ENCODE peak calls at places on chromosomes 3 and 15, in ten cellular contexts. M, Z, J, W, P, R, O, G, C and T are unnamed samples.

GRCh38 chr3:113606539-113607218 is 74.3 kb downstream of the SIDT1 start:
- DNase-seq in P (no peak), J (no peak), O (no peak), W (no peak), Z (no peak), R (no peak), G (no peak), M (peak), C (no peak), T (no peak)

GRCh38 chr3:157089455-157090221 is 70.3 kb downstream of the CCNL1 start:
- DNase-seq in J (peak), C (peak), O (peak), Z (no peak), M (no peak), R (no peak), G (peak), P (no peak), W (peak), T (no peak)

GRCh38 chr15:52558196-52558595 is 10.6 kb downstream of the ARPP19 start:
- DNase-seq in Z (no peak), G (no peak), M (no peak), C (no peak), P (no peak), W (no peak), J (no peak), O (peak), R (no peak), T (peak)

GRCh38 chr3:169886671-169887070 is 16.9 kb upstream of the LRRC31 start:
- DNase-seq in P (no peak), G (peak), C (peak), R (no peak), O (peak), J (peak), Z (no peak), M (no peak), W (peak), T (no peak)

GRCh38 chr15:101267320-101268104 is 9.8 kb downstream of the SELENOS start:
- DNase-seq in W (no peak), R (no peak), O (peak), C (no peak), J (peak), M (no peak), P (no peak), G (peak), Z (peak), T (no peak)

GRCh38 chr3:110521019-110521418 is 550.6 kb upstream of the NECTIN3 start:
- DNase-seq in O (peak), Z (peak), C (no peak), W (no peak), G (no peak), P (no peak), R (peak), J (no peak), M (no peak), T (peak)

GRCh38 chr3:14016900-14017475 is 107.7 kb downstream of the CHCHD4 start:
- DNase-seq in M (no peak), P (no peak), O (no peak), W (no peak), Z (no peak), R (no peak), C (no peak), J (no peak), G (no peak), T (no peak)

GRCh38 chr3:187039723-187040414 is 99.4 kb downstream of the RPL39L start:
- DNase-seq in W (no peak), M (no peak), G (no peak), Z (no peak), J (no peak), C (no peak), P (no peak), R (no peak), O (no peak), T (no peak)

GRCh38 chr3:151117044-151117443 is 31.6 kb downstream of the MED12L start:
- DNase-seq in C (no peak), R (no peak), P (no peak), Z (no peak), J (no peak), W (no peak), G (no peak), O (no peak), M (no peak), T (no peak)

GRCh38 chr3:123609063-123609462 is 24.2 kb upstream of the HACD2 start:
- DNase-seq in O (no peak), M (no peak), J (no peak), P (no peak), W (no peak), Z (no peak), G (no peak), R (no peak), C (no peak), T (no peak)

GRCh38 chr3:9397911-9398714 is 698 bp downstream of the SETD5 start:
- DNase-seq in O (peak), J (peak), C (peak), Z (no peak), W (peak), M (no peak), G (peak), P (no peak), R (no peak), T (peak)

GRCh38 chr15:52080031-52080430 is 32.5 kb downstream of the BCL2L10 start:
- DNase-seq in W (no peak), C (no peak), G (no peak), M (no peak), R (no peak), J (no peak), P (no peak), O (no peak), Z (no peak), T (no peak)

GRCh38 chr3:171018151-171018935 is 8.2 kb downstream of the SLC2A2 start:
- DNase-seq in J (peak), P (no peak), M (no peak), R (no peak), O (no peak), C (peak), G (no peak), Z (no peak), W (no peak), T (no peak)

GRCh38 chr3:158050461-158050860 is 55.8 kb downstream of the SHOX2 start:
- DNase-seq in C (no peak), Z (no peak), G (no peak), M (no peak), P (no peak), W (no peak), R (no peak), O (no peak), J (no peak), T (no peak)

GRCh38 chr3:10594915-10595314 is 89.5 kb upstream of the ATP2B2 start:
- DNase-seq in Z (peak), R (peak), C (no peak), P (no peak), J (peak), M (peak), W (peak), G (no peak), O (peak), T (peak)

GRCh38 chr3:94050546-94050945 is 12.2 kb downstream of the DHFR2 start:
- DNase-seq in R (no peak), C (no peak), O (no peak), W (no peak), M (no peak), G (no peak), P (no peak), J (no peak), Z (no peak), T (no peak)

GRCh38 chr15:33045066-33045810 is 149.3 kb downstream of the FMN1 start:
- DNase-seq in C (no peak), O (peak), J (no peak), R (no peak), M (no peak), Z (no peak), G (no peak), P (no peak), W (no peak), T (no peak)

GRCh38 chr3:171376125-171376947 is 83.9 kb downstream of the TNIK start:
- DNase-seq in M (no peak), R (no peak), Z (no peak), W (no peak), C (no peak), P (no peak), O (peak), G (no peak), J (peak), T (peak)

GRCh38 chr15:81302605-81303204 is 21.2 kb downstream of the STARD5 start:
- DNase-seq in W (no peak), R (no peak), G (no peak), O (no peak), C (no peak), M (no peak), P (no peak), J (no peak), Z (no peak), T (no peak)

GRCh38 chr3:160860346-160860745 is 104.3 kb downstream of the PPM1L start:
- DNase-seq in P (no peak), Z (no peak), C (no peak), W (no peak), J (no peak), G (no peak), R (no peak), M (no peak), O (no peak), T (no peak)

GRCh38 chr3:66971891-66972551 is 26.1 kb upstream of the KBTBD8 start:
- DNase-seq in Z (peak), W (peak), M (peak), J (peak), C (peak), O (peak), P (no peak), G (peak), R (peak), T (peak)

GRCh38 chr3:111246967-111247760 is 175.5 kb downstream of the NECTIN3 start:
- DNase-seq in M (no peak), J (peak), R (peak), O (peak), P (no peak), G (no peak), W (no peak), C (no peak), Z (peak), T (no peak)

GRCh38 chr3:169999433-169999832 is 32.8 kb downstream of the SEC62 start:
- DNase-seq in R (no peak), P (no peak), C (no peak), G (no peak), J (no peak), M (no peak), Z (no peak), O (no peak), W (no peak), T (no peak)

GRCh38 chr3:184133840-184134745 is 1.1 kb upstream of the EIF2B5 start:
- DNase-seq in M (peak), J (peak), O (peak), C (peak), P (no peak), R (peak), Z (peak), G (peak), W (peak), T (peak)
- TF ChIP-seq POLR2A in M (peak), J (peak), O (no peak), C (peak), P (no peak), R (peak), Z (peak), G (no peak), W (peak), T (no peak)

GRCh38 chr15:75201609-75202250 is at the start of gene C15orf39:
- DNase-seq in R (peak), C (peak), W (peak), J (peak), G (peak), P (no peak), Z (peak), M (peak), O (peak), T (peak)
- TF ChIP-seq POLR2A in R (peak), C (peak), W (peak), J (peak), G (peak), P (peak), Z (peak), M (peak), O (peak), T (peak)

GRCh38 chr3:168029705-168030104 is 66.0 kb downstream of the GOLIM4 start:
- DNase-seq in P (no peak), Z (no peak), O (no peak), G (no peak), M (no peak), R (no peak), J (no peak), W (no peak), C (no peak), T (no peak)

GRCh38 chr3:168026764-168027163 is 69.0 kb downstream of the GOLIM4 start:
- DNase-seq in C (no peak), M (no peak), P (no peak), W (no peak), O (no peak), Z (no peak), R (no peak), G (no peak), J (no peak), T (no peak)

GRCh38 chr3:168034152-168034928 is 61.4 kb downstream of the GOLIM4 start:
- DNase-seq in G (no peak), O (peak), C (no peak), Z (peak), J (no peak), M (no peak), P (no peak), W (peak), R (no peak), T (peak)

GRCh38 chr3:168025076-168025475 is 70.6 kb downstream of the GOLIM4 start:
- DNase-seq in M (no peak), P (no peak), Z (no peak), G (no peak), O (peak), W (no peak), C (no peak), J (no peak), R (no peak), T (no peak)

DNA sequence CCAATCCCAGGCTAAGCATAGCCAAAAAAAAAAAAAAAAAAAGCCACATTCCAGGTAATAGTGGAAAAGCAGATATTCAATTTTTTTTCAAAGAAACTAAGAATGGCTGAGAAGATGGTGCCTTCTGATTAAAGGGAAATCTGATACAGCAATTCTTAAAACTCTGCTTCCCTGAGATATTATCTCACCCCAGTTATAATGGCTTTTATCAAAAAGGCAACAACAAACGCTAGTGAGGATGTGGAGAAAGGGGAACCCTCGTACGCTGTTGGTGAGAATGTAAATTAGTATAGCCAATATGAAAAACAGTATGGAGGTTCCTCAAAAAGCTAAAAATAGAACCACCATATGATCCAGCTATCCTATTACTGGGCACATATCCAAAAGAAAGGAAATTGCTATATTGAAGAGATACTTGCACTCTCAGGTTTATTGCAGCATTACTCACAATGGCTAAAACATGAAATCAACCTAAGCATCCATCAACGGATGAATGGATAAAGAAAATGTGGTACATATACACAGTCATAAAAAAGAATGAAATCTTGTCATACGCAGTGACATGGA is 65.2 kb downstream of the GOLIM4 start:
- DNase-seq in J (no peak), W (no peak), P (no peak), R (no peak), G (no peak), Z (no peak), C (no peak), M (no peak), O (no peak), T (no peak)
- TF ChIP-seq POLR2A in J (no peak), W (no peak), P (no peak), R (no peak), G (no peak), Z (no peak), C (no peak), M (no peak), O (no peak), T (no peak)

DNA sequence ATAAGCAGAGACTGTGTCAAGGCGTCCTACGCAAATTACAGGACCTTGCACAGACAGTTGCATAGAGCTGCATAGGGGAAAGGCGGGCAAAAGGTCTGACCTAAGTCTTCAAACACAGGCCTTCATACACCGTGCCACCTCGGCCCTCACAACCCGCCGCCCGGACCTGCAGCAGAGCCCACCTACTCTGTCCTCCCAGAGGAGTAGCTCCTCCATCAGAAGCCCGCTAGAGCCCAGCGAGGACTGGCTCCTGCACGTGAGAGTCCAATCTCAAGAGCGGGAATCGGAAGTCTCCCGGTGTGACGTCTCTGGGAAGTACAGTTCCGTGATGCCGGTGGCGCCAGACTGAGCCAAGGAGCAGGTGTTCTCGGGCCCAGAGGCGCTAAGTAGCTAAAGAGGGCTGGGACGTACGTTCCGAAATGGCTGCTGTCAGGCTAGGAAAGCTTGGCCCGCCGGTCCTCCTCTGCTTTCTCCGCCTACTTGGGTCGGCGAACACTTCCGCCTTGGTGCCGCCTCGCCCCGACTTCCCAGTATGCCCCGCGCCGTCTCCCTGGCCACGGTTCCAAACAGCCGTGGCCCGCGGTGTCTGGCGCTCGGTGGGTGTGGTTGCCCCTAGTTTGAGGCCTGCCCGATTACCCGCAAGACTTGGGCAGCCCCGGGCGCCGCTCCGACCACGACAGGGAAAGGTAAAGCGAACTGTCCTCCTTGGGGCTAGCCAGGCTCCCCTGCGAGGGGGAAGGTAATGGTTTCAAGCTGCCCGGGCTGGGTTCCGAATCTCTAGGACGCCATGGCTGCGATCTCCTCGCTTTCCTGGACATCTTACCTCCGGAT is at the start of the genes ASTE1 and NEK11:
- DNase-seq in G (peak), R (peak), J (peak), C (peak), W (peak), P (no peak), M (peak), O (peak), Z (peak), T (peak)
- TF ChIP-seq POLR2A in G (no peak), R (peak), J (peak), C (peak), W (peak), P (no peak), M (peak), O (peak), Z (peak), T (peak)

DNA sequence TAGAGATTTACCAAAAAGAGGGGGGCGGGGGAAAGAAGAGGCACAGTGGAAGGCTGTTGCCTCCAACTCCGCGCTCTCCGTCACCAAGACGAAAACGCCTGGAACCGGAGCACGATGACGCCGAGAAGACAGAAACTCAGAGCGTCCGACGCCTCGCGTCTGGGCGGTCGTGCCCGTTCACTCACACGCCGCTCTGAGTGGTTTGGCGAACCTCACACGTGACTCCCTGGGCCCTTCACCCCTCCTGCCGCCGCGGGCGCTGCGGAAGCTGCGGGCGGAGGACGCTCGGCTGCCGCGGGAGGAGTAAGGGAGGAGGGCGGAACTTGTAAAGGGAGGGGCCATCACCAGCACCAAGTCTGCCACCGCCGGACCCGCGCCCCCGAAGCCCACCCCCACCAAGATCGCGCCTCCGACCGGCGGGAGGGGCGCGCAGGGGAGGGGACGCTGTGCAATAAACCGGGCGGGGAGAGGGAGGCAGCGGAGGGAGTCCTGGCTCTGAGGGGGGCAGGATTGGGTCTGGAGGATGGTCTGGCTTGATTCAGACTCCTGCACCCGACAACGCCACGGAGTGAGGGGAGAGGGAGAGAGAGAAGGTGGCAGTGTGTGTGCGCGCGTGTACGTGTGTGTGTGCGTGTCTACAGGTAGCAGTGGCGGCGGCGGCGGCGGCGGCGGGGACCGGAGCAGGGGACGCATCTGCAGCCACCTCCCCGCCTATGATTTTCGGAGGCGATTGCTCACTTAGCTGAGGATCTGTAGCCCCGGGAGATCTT is 1.9 kb upstream of the NLGN1 start:
- DNase-seq in P (no peak), Z (peak), M (peak), J (peak), C (peak), G (peak), O (peak), W (peak), R (no peak), T (peak)
- TF ChIP-seq POLR2A in P (no peak), Z (peak), M (no peak), J (peak), C (no peak), G (peak), O (peak), W (no peak), R (no peak), T (no peak)

GRCh38 chr15:94844533-94845390 is 613.4 kb downstream of the MCTP2 start:
- DNase-seq in R (no peak), O (no peak), M (no peak), W (peak), J (peak), P (no peak), Z (no peak), G (peak), C (peak), T (peak)
- TF ChIP-seq POLR2A in R (no peak), O (no peak), M (no peak), W (no peak), J (peak), P (no peak), Z (no peak), G (no peak), C (no peak), T (no peak)

GRCh38 chr3:23537006-23537620 is 268.6 kb upstream of the UBE2E1 start:
- DNase-seq in O (no peak), G (no peak), M (no peak), W (no peak), J (no peak), P (no peak), R (no peak), C (no peak), Z (no peak), T (no peak)

GRCh38 chr3:23539185-23539584 is 266.6 kb upstream of the UBE2E1 start:
- DNase-seq in G (no peak), Z (no peak), P (no peak), J (no peak), M (no peak), C (no peak), W (no peak), O (no peak), R (no peak), T (no peak)

GRCh38 chr3:23533596-23534386 is 272.0 kb upstream of the UBE2E1 start:
- DNase-seq in R (no peak), P (no peak), M (no peak), C (no peak), Z (no peak), W (no peak), G (no peak), O (no peak), J (no peak), T (no peak)
- TF ChIP-seq POLR2A in R (no peak), P (no peak), M (no peak), C (no peak), Z (no peak), W (no peak), G (no peak), O (no peak), J (no peak), T (no peak)

GRCh38 chr3:106381265-106381942 is 512.6 kb upstream of the CBLB start:
- DNase-seq in P (no peak), Z (no peak), R (no peak), M (no peak), G (no peak), O (no peak), W (no peak), C (no peak), J (no peak), T (no peak)
- TF ChIP-seq POLR2A in P (no peak), Z (no peak), R (no peak), M (no peak), G (no peak), O (no peak), W (no peak), C (no peak), J (no peak), T (no peak)